ENCODE peak calls at places on chromosome 9, in nine cellular contexts. Q is PC-3, R is OCI-LY7, P is HCT116, M is GM23338, N is hepatocyte, U is neural progenitor cell, E is SK-N-SH, L is MM.1S. V is an unnamed sample.

GRCh38 chr9:38142201-38142600 is 73.2 kb upstream of the SHB start:
- DNase-seq in Q (no peak), R (no peak), P (no peak), M (no peak), N (peak; percentile 34), U (no peak), E (no peak), L (no peak), V (peak; percentile 63)

GRCh38 chr9:137391411-137391754 is 31.6 kb downstream of the EXD3 start:
- DNase-seq in Q (no peak), R (no peak), P (no peak), M (no peak), N (no peak), U (no peak), E (no peak), L (no peak), V (no peak)

GRCh38 chr9:111527347-111527746 is 2.4 kb downstream of the ZNF483 start:
- DNase-seq in Q (no peak), R (no peak), P (no peak), M (no peak), N (no peak), U (no peak), E (no peak), L (no peak), V (peak; percentile 47)

GRCh38 chr9:26271495-26272122 is 593.4 kb upstream of the TUSC1 start:
- DNase-seq in Q (no peak), R (no peak), P (no peak), M (no peak), N (no peak), U (no peak), E (no peak), L (no peak), V (no peak)

GRCh38 chr9:2271426-2271825 is 256.3 kb downstream of the SMARCA2 start:
- DNase-seq in Q (peak; percentile 33), R (peak; percentile 42), P (peak; percentile 18), M (peak; percentile 78), N (no peak), U (no peak), E (peak; percentile 27), L (no peak), V (peak; percentile 26)

GRCh38 chr9:89482950-89483349 is 15.0 kb downstream of the SEMA4D start:
- DNase-seq in Q (no peak), R (no peak), P (no peak), M (no peak), N (no peak), U (no peak), E (no peak), L (no peak), V (no peak)

GRCh38 chr9:132249123-132249522 is 87.3 kb downstream of the NTNG2 start:
- DNase-seq in Q (peak; percentile 17), R (no peak), P (no peak), M (no peak), N (no peak), U (no peak), E (no peak), L (no peak), V (no peak)

GRCh38 chr9:129108805-129109370 is 1.7 kb downstream of the CRAT start:
- DNase-seq in Q (peak; percentile 32), R (no peak), P (no peak), M (no peak), N (no peak), U (no peak), E (no peak), L (no peak), V (no peak)

GRCh38 chr9:6029581-6029980 is 14.2 kb upstream of the RANBP6 start:
- DNase-seq in Q (no peak), R (no peak), P (no peak), M (no peak), N (no peak), U (no peak), E (no peak), L (no peak), V (no peak)

GRCh38 chr9:80492221-80492620 is 920.5 kb downstream of the TLE4 start:
- DNase-seq in Q (peak; percentile 16), R (no peak), P (no peak), M (no peak), N (peak; percentile 8), U (no peak), E (no peak), L (no peak), V (no peak)

GRCh38 chr9:96626912-96627311 is 7.3 kb upstream of the CDC14B start:
- DNase-seq in Q (peak; percentile 18), R (no peak), P (peak; percentile 8), M (no peak), N (no peak), U (no peak), E (no peak), L (no peak), V (no peak)

GRCh38 chr9:624935-625505 is 216.5 kb upstream of the DMRT1 start:
- DNase-seq in Q (no peak), R (no peak), P (no peak), M (no peak), N (no peak), U (no peak), E (no peak), L (no peak), V (no peak)

GRCh38 chr9:131704195-131704983 is 35.5 kb downstream of the RAPGEF1 start:
- DNase-seq in Q (peak; percentile 2), R (no peak), P (no peak), M (no peak), N (no peak), U (no peak), E (no peak), L (no peak), V (no peak)

GRCh38 chr9:127847155-127847463 is 7.3 kb downstream of the ENG start:
- DNase-seq in Q (no peak), R (no peak), P (no peak), M (no peak), N (no peak), U (no peak), E (no peak), L (no peak), V (peak; percentile 59)
- TF ChIP-seq EZH2phosphoT487 in Q (no peak), R (no peak), P (no peak), M (no peak), N (no peak), U (no peak), E (no peak), L (no peak), V (no peak)

DNA sequence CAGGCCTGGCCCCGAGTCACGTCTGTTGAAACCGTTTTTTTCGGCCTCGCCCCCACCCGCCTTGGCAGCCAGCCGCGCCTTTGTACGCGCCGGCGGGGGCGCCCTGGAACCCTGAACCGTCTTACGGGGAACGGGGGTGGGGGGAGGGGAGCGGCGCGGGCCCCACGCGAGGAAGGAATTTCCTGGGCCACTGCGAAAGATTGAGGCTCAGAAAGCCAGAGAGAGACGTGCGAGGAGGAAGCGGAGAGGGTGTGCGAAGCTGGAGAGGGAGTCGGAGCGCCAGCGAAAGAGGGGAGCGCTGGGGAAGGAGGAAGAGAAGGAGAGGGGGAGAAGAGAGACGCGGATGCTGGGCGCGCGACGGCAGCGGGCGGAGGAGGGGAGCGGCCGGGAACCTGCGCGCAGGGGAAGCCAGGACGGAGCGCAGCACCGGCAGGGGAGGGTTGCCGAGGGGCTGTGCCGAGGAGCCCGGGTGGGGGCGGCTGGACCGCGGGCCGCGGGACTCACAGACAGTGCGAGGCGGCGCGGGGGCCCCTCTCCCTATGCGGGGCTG is 4.6 kb upstream of the PRDM12 start:
- DNase-seq in Q (no peak), R (no peak), P (no peak), M (peak; percentile 87), N (no peak), U (peak; percentile 65), E (peak; percentile 56), L (no peak), V (no peak)
- H3K4me1 ChIP-seq in Q (no peaks in the 10 kb centered on the region), R (no peaks in the 10 kb centered on the region), P (no peaks in the 10 kb centered on the region), M (peaks cover 15% of the 10 kb centered on the region), N (peaks cover 17% of the 10 kb centered on the region), U (peaks cover 39% of the 10 kb centered on the region), E (peaks cover 3% of the 10 kb centered on the region), L (no peaks in the 10 kb centered on the region), V (no peaks in the 10 kb centered on the region)

DNA sequence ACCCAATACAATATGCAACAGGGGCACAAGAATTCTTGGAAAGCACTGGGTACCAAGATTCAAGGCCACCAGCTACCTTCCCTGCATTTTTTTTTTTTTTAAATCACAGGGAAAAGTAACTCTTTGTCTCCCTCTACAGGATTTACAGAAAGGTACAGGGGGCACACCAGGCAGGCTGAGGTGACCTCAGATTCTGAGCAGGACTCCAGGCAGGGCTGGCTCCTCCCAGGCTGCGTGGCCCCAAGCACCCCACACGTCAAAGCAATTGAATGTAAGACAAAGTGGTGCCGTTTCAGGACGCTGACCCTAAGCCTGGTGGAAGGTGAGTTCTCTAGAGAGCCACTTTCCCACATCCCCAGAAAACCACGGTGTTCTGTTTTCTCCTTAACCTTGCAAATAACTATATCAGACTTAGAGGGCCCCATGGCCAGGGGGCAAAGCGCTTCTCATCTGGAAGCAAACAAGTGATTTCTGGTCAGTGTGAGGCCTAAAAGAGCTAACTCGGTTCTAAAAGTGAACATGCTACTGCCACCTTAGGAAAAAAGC is 222.6 kb downstream of the ROR2 start:
- DNase-seq in Q (peak; percentile 61), R (peak; percentile 61), P (peak; percentile 16), M (peak; percentile 80), N (peak; percentile 73), U (peak; percentile 67), E (peak; percentile 88), L (peak; percentile 58), V (peak; percentile 72)
- TF ChIP-seq EZH2phosphoT487 in Q (no peak), R (no peak), P (no peak), M (no peak), N (no peak), U (no peak), E (no peak), L (no peak), V (no peak)

DNA sequence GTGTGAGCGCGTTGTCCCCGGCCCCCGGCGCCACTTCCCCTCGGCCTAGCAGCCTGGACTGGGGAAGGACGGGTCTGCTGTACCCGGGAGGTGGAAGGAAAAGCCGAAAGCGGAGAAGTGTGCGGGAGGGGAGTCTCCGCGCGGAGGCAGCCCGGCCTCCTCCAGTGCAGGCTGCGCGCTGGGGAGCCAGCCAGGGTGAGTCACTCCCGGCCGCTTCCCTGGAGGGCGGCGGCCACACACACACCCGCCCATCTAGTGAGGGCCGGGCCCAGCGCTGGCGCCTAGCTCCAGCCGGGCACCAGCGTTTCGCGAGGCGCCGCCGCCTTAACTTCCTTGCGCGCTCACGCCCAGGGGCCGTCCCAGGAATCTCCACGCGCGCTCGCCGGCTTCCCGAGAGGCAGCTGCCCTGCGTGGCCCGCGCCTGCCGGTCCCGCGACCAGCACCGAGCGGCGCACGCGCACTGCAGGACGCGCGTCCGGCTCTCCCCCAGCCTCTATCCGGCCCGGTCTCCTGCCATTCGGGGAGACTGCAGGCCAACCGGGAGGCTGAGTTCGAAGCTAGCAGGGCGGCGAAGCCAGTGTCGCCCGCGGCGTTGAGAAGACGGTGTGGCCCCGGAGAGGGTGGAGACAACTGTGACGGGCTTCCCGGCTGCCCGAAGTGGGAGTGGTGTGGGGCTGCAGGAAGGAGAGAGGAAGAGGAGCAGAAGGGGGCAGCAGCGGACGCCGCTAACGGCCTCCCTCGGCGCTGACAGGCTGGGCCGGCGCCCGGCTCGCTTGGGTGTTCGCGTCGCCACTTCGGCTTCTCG is at the start of gene JAK2:
- DNase-seq in Q (peak; percentile 87), R (peak; percentile 87), P (peak; percentile 80), M (peak; percentile 90), N (peak; percentile 95), U (peak; percentile 91), E (peak; percentile 91), L (peak; percentile 90), V (peak; percentile 98)
- H3K4me1 ChIP-seq in Q (peaks cover 46% of the 10 kb centered on the region), R (peaks cover 31% of the 10 kb centered on the region), P (peaks cover 22% of the 10 kb centered on the region), M (peaks cover 17% of the 10 kb centered on the region), N (peaks cover 17% of the 10 kb centered on the region), U (peaks cover 14% of the 10 kb centered on the region), E (peaks cover 12% of the 10 kb centered on the region), L (peaks cover 33% of the 10 kb centered on the region), V (peaks cover 28% of the 10 kb centered on the region)

GRCh38 chr9:113580041-113580953 is 116.8 kb downstream of the RGS3 start:
- DNase-seq in Q (peak; percentile 89), R (peak; percentile 58), P (no peak), M (no peak), N (no peak), U (no peak), E (no peak), L (peak; percentile 26), V (peak; percentile 58)
- TF ChIP-seq EZH2phosphoT487 in Q (no peak), R (no peak), P (no peak), M (no peak), N (no peak), U (no peak), E (no peak), L (no peak), V (no peak)